ENCODE peak calls at places on chromosomes 7 and 10, in six cellular contexts. One of them, this sample, is unnamed.

GRCh38 chr10:125684583-125684982 is 1.6 kb upstream of the TEX36 start:
- DNase-seq in H9: no peak
- DNase-seq in mesenchymal stem cell: no peak
- DNase-seq in H1: no peak
- DNase-seq in neuronal stem cell: no peak
- DNase-seq in IMR-90: no peak
- DNase-seq in this sample: no peak

GRCh38 chr10:100661546-100661945 is 83.8 kb upstream of the PAX2 start:
- DNase-seq in IMR-90: no peak
- DNase-seq in neuronal stem cell: no peak
- DNase-seq in mesenchymal stem cell: no peak
- DNase-seq in H1: no peak
- DNase-seq in H9: peak
- DNase-seq in this sample: no peak

GRCh38 chr10:116298586-116298985 is 25.6 kb upstream of the GFRA1 start:
- DNase-seq in H9: no peak
- DNase-seq in mesenchymal stem cell: no peak
- DNase-seq in neuronal stem cell: no peak
- DNase-seq in H1: no peak
- DNase-seq in IMR-90: no peak
- DNase-seq in this sample: no peak

GRCh38 chr10:75048669-75049098 is 62.8 kb upstream of the SAMD8 start:
- DNase-seq in IMR-90: peak
- DNase-seq in mesenchymal stem cell: peak
- DNase-seq in H9: no peak
- DNase-seq in H1: no peak
- DNase-seq in neuronal stem cell: no peak
- DNase-seq in this sample: peak

GRCh38 chr7:16130127-16131110 is 290.9 kb downstream of the CRPPA start:
- DNase-seq in H9: no peak
- DNase-seq in IMR-90: peak
- DNase-seq in H1: no peak
- DNase-seq in neuronal stem cell: no peak
- DNase-seq in mesenchymal stem cell: no peak
- DNase-seq in this sample: no peak

GRCh38 chr7:117446220-117446815 is 19.0 kb upstream of the ASZ1 start:
- DNase-seq in neuronal stem cell: no peak
- DNase-seq in H1: no peak
- DNase-seq in IMR-90: no peak
- DNase-seq in mesenchymal stem cell: no peak
- DNase-seq in H9: no peak
- DNase-seq in this sample: no peak

GRCh38 chr10:11409357-11409756 is 202.1 kb downstream of the USP6NL start:
- DNase-seq in neuronal stem cell: no peak
- DNase-seq in IMR-90: no peak
- DNase-seq in mesenchymal stem cell: no peak
- DNase-seq in H9: no peak
- DNase-seq in H1: no peak
- DNase-seq in this sample: no peak

GRCh38 chr10:33363112-33363511 is 28.6 kb upstream of the NRP1 start:
- DNase-seq in mesenchymal stem cell: no peak
- DNase-seq in H9: no peak
- DNase-seq in H1: no peak
- DNase-seq in IMR-90: peak
- DNase-seq in neuronal stem cell: no peak
- DNase-seq in this sample: no peak

GRCh38 chr10:44380829-44381600 is 3.9 kb downstream of the CXCL12 start:
- DNase-seq in H9: no peak
- DNase-seq in H1: no peak
- DNase-seq in neuronal stem cell: no peak
- DNase-seq in IMR-90: no peak
- DNase-seq in mesenchymal stem cell: no peak
- DNase-seq in this sample: peak

GRCh38 chr10:92692085-92692671 is 2.4 kb downstream of the HHEX start:
- DNase-seq in H9: peak
- DNase-seq in H1: no peak
- DNase-seq in mesenchymal stem cell: no peak
- DNase-seq in IMR-90: no peak
- DNase-seq in neuronal stem cell: peak
- DNase-seq in this sample: peak

GRCh38 chr10:100728928-100729876 is 16.2 kb upstream of the PAX2 start:
- DNase-seq in mesenchymal stem cell: peak
- DNase-seq in H9: peak
- DNase-seq in H1: no peak
- DNase-seq in neuronal stem cell: no peak
- DNase-seq in IMR-90: peak
- DNase-seq in this sample: peak

GRCh38 chr10:92572362-92573090 is 1.4 kb downstream of the IDE start:
- DNase-seq in H9: no peak
- DNase-seq in H1: no peak
- DNase-seq in IMR-90: no peak
- DNase-seq in neuronal stem cell: no peak
- DNase-seq in mesenchymal stem cell: no peak
- DNase-seq in this sample: no peak

GRCh38 chr7:151795168-151795754 is 81.7 kb downstream of the PRKAG2 start:
- DNase-seq in H9: no peak
- DNase-seq in mesenchymal stem cell: no peak
- DNase-seq in IMR-90: no peak
- DNase-seq in H1: no peak
- DNase-seq in neuronal stem cell: no peak
- DNase-seq in this sample: no peak

GRCh38 chr7:94710256-94710655 is 54.3 kb upstream of the SGCE start:
- DNase-seq in IMR-90: peak
- DNase-seq in mesenchymal stem cell: no peak
- DNase-seq in H1: no peak
- DNase-seq in H9: no peak
- DNase-seq in neuronal stem cell: no peak
- DNase-seq in this sample: no peak

GRCh38 chr10:14665865-14666857 is 108.5 kb downstream of the FAM107B start:
- DNase-seq in neuronal stem cell: no peak
- DNase-seq in H9: no peak
- DNase-seq in mesenchymal stem cell: no peak
- DNase-seq in H1: no peak
- DNase-seq in IMR-90: peak
- DNase-seq in this sample: no peak

GRCh38 chr7:137930616-137931015 is 71.3 kb downstream of the CREB3L2 start:
- DNase-seq in H1: no peak
- DNase-seq in mesenchymal stem cell: peak
- DNase-seq in H9: no peak
- DNase-seq in neuronal stem cell: no peak
- DNase-seq in IMR-90: peak
- DNase-seq in this sample: no peak

GRCh38 chr7:77528368-77528767 is 8.7 kb upstream of the PTPN12 start:
- DNase-seq in mesenchymal stem cell: no peak
- DNase-seq in H9: no peak
- DNase-seq in H1: no peak
- DNase-seq in neuronal stem cell: no peak
- DNase-seq in IMR-90: no peak
- DNase-seq in this sample: no peak

GRCh38 chr10:45495438-45496152 is 121.6 kb downstream of the ALOX5 start:
- DNase-seq in mesenchymal stem cell: peak
- DNase-seq in H1: no peak
- DNase-seq in H9: no peak
- DNase-seq in neuronal stem cell: no peak
- DNase-seq in IMR-90: no peak
- DNase-seq in this sample: peak

GRCh38 chr7:25940086-25940906 is 211.7 kb upstream of the NFE2L3 start:
- DNase-seq in IMR-90: no peak
- DNase-seq in H9: no peak
- DNase-seq in mesenchymal stem cell: no peak
- DNase-seq in H1: no peak
- DNase-seq in neuronal stem cell: no peak
- DNase-seq in this sample: no peak

GRCh38 chr7:111229951-111230350 is 139.0 kb downstream of the LRRN3 start:
- DNase-seq in H1: no peak
- DNase-seq in neuronal stem cell: no peak
- DNase-seq in mesenchymal stem cell: peak
- DNase-seq in IMR-90: no peak
- DNase-seq in H9: no peak
- DNase-seq in this sample: peak

GRCh38 chr10:124917168-124917938 is 24.6 kb upstream of the ZRANB1 start:
- DNase-seq in neuronal stem cell: peak
- DNase-seq in H9: peak
- DNase-seq in H1: no peak
- DNase-seq in mesenchymal stem cell: peak
- DNase-seq in IMR-90: peak
- DNase-seq in this sample: peak

GRCh38 chr7:155369-156000 is 36.9 kb upstream of the FAM20C start:
- DNase-seq in H9: no peak
- DNase-seq in neuronal stem cell: no peak
- DNase-seq in H1: no peak
- DNase-seq in IMR-90: peak
- DNase-seq in mesenchymal stem cell: peak
- DNase-seq in this sample: no peak

GRCh38 chr10:14244801-14245211 is 85.9 kb downstream of the FRMD4A start:
- DNase-seq in mesenchymal stem cell: peak
- DNase-seq in H1: no peak
- DNase-seq in neuronal stem cell: no peak
- DNase-seq in H9: no peak
- DNase-seq in IMR-90: peak
- DNase-seq in this sample: peak

GRCh38 chr7:45053401-45053800 is 35.4 kb downstream of the NACAD start:
- DNase-seq in IMR-90: no peak
- DNase-seq in mesenchymal stem cell: no peak
- DNase-seq in H9: no peak
- DNase-seq in neuronal stem cell: no peak
- DNase-seq in H1: no peak
- DNase-seq in this sample: no peak

GRCh38 chr10:48241301-48241700 is 33.2 kb downstream of the FRMPD2 start:
- DNase-seq in mesenchymal stem cell: no peak
- DNase-seq in H9: peak
- DNase-seq in neuronal stem cell: no peak
- DNase-seq in H1: no peak
- DNase-seq in IMR-90: no peak
- DNase-seq in this sample: no peak

GRCh38 chr7:16921151-16921550 is 39.4 kb upstream of the AGR3 start:
- DNase-seq in neuronal stem cell: no peak
- DNase-seq in IMR-90: no peak
- DNase-seq in H9: no peak
- DNase-seq in mesenchymal stem cell: no peak
- DNase-seq in H1: no peak
- DNase-seq in this sample: no peak

GRCh38 chr7:157233677-157234076 is 95.0 kb downstream of the UBE3C start:
- DNase-seq in neuronal stem cell: no peak
- DNase-seq in mesenchymal stem cell: no peak
- DNase-seq in H1: no peak
- DNase-seq in H9: no peak
- DNase-seq in IMR-90: peak
- DNase-seq in this sample: no peak

GRCh38 chr10:24625778-24626177 is 97.9 kb downstream of the ARHGAP21 start:
- DNase-seq in H1: no peak
- DNase-seq in mesenchymal stem cell: no peak
- DNase-seq in IMR-90: no peak
- DNase-seq in H9: no peak
- DNase-seq in neuronal stem cell: no peak
- DNase-seq in this sample: no peak

GRCh38 chr10:88793747-88794299 is 8.7 kb upstream of the LIPM start:
- DNase-seq in mesenchymal stem cell: peak
- DNase-seq in H1: no peak
- DNase-seq in neuronal stem cell: no peak
- DNase-seq in H9: no peak
- DNase-seq in IMR-90: peak
- DNase-seq in this sample: no peak

GRCh38 chr7:111090834-111091233 is at the start of gene LRRN3:
- DNase-seq in neuronal stem cell: no peak
- DNase-seq in IMR-90: peak
- DNase-seq in H1: no peak
- DNase-seq in mesenchymal stem cell: peak
- DNase-seq in H9: peak
- DNase-seq in this sample: no peak

GRCh38 chr10:132516771-132517725 is 20.5 kb upstream of the INPP5A start:
- DNase-seq in IMR-90: peak
- DNase-seq in H1: peak
- DNase-seq in neuronal stem cell: peak
- DNase-seq in mesenchymal stem cell: peak
- DNase-seq in H9: peak
- DNase-seq in this sample: peak
- H2AK5ac ChIP-seq in IMR-90: peak
- H2AK5ac ChIP-seq in H1: peak
- H2AK5ac ChIP-seq in neuronal stem cell: peak
- H2AK5ac ChIP-seq in mesenchymal stem cell: no peak
- H2AK5ac ChIP-seq in H9: no peak
- H2AK5ac ChIP-seq in this sample: no peak

GRCh38 chr7:80935971-80936370 is 17.1 kb upstream of the SEMA3C start:
- DNase-seq in neuronal stem cell: no peak
- DNase-seq in H1: no peak
- DNase-seq in mesenchymal stem cell: no peak
- DNase-seq in IMR-90: no peak
- DNase-seq in H9: no peak
- DNase-seq in this sample: no peak
- H2BK15ac ChIP-seq in neuronal stem cell: no peak
- H2BK15ac ChIP-seq in H1: no peak
- H2BK15ac ChIP-seq in mesenchymal stem cell: no peak
- H2BK15ac ChIP-seq in IMR-90: peak
- H2BK15ac ChIP-seq in H9: no peak
- H2BK15ac ChIP-seq in this sample: no peak

GRCh38 chr7:131583430-131583829 is 27.0 kb upstream of the PODXL start:
- DNase-seq in H1: no peak
- DNase-seq in H9: no peak
- DNase-seq in IMR-90: no peak
- DNase-seq in neuronal stem cell: no peak
- DNase-seq in mesenchymal stem cell: no peak
- DNase-seq in this sample: no peak
- H2AK5ac ChIP-seq in H1: no peak
- H2AK5ac ChIP-seq in H9: no peak
- H2AK5ac ChIP-seq in IMR-90: no peak
- H2AK5ac ChIP-seq in neuronal stem cell: no peak
- H2AK5ac ChIP-seq in mesenchymal stem cell: no peak
- H2AK5ac ChIP-seq in this sample: no peak

GRCh38 chr10:119872860-119873671 is 423 bp upstream of the MCMBP start:
- DNase-seq in mesenchymal stem cell: peak
- DNase-seq in H1: no peak
- DNase-seq in neuronal stem cell: peak
- DNase-seq in IMR-90: peak
- DNase-seq in H9: peak
- DNase-seq in this sample: peak
- H2BK15ac ChIP-seq in mesenchymal stem cell: peak
- H2BK15ac ChIP-seq in H1: no peak
- H2BK15ac ChIP-seq in neuronal stem cell: no peak
- H2BK15ac ChIP-seq in IMR-90: no peak
- H2BK15ac ChIP-seq in H9: no peak
- H2BK15ac ChIP-seq in this sample: no peak

GRCh38 chr7:123583821-123584220 is 17.8 kb upstream of the ASB15 start:
- DNase-seq in H9: no peak
- DNase-seq in neuronal stem cell: no peak
- DNase-seq in mesenchymal stem cell: no peak
- DNase-seq in IMR-90: no peak
- DNase-seq in H1: no peak
- DNase-seq in this sample: no peak
- H2AK5ac ChIP-seq in H9: no peak
- H2AK5ac ChIP-seq in neuronal stem cell: no peak
- H2AK5ac ChIP-seq in mesenchymal stem cell: no peak
- H2AK5ac ChIP-seq in IMR-90: no peak
- H2AK5ac ChIP-seq in H1: no peak
- H2AK5ac ChIP-seq in this sample: no peak